ENCODE peak calls at places on chromosomes 4 and X, in nine cellular contexts. C is IMR-90, V is HFF-Myc, M is heart right ventricle, U is lower lobe of right lung, X is ovary, J is progenitor cell of endocrine pancreas, G is kidney, O is A549. Y is an unnamed sample.

GRCh38 chr4:1600211-1600780 is 83.8 kb downstream of the FAM53A start:
- DNase-seq in C (no peak), V (no peak), M (peak), U (peak), X (no peak), J (no peak), G (peak), O (no peak), Y (no peak)

GRCh38 chrX:109841869-109842579 is 109.0 kb upstream of the ACSL4 start:
- DNase-seq in C (peak), V (no peak), M (no peak), U (no peak), X (no peak), J (no peak), G (no peak), O (no peak), Y (no peak)

GRCh38 chr4:6568689-6569332 is 6.2 kb upstream of the MAN2B2 start:
- DNase-seq in C (peak), V (no peak), M (no peak), U (no peak), X (no peak), J (no peak), G (no peak), O (peak), Y (no peak)

GRCh38 chrX:53280703-53281320 is 572 bp downstream of the IQSEC2 start:
- DNase-seq in C (peak), V (no peak), M (peak), U (no peak), X (peak), J (no peak), G (peak), O (no peak), Y (no peak)

GRCh38 chr4:189087981-189088380 is 852.7 kb upstream of the FRG1 start:
- DNase-seq in C (no peak), V (no peak), M (no peak), U (no peak), X (no peak), J (no peak), G (no peak), O (no peak), Y (no peak)

GRCh38 chr4:57018930-57019329 is 40.2 kb downstream of the POLR2B start:
- DNase-seq in C (peak), V (no peak), M (no peak), U (no peak), X (no peak), J (no peak), G (no peak), O (no peak), Y (no peak)

GRCh38 chrX:23993012-23993633 is 33.9 kb downstream of the KLHL15 start:
- DNase-seq in C (peak), V (no peak), M (no peak), U (no peak), X (no peak), J (no peak), G (no peak), O (no peak), Y (no peak)

GRCh38 chr4:158566860-158567259 is 45.2 kb downstream of the RXFP1 start:
- DNase-seq in C (no peak), V (no peak), M (no peak), U (no peak), X (no peak), J (no peak), G (peak), O (no peak), Y (no peak)

GRCh38 chr4:173288698-173289350 is 45.3 kb downstream of the HMGB2 start:
- DNase-seq in C (no peak), V (no peak), M (no peak), U (no peak), X (no peak), J (no peak), G (no peak), O (no peak), Y (no peak)

GRCh38 chr4:8647094-8647570 is 54.6 kb downstream of the CPZ start:
- DNase-seq in C (no peak), V (no peak), M (no peak), U (no peak), X (peak), J (no peak), G (no peak), O (no peak), Y (no peak)

GRCh38 chr4:178937130-178937529 is 1494.9 kb upstream of the AGA start:
- DNase-seq in C (no peak), V (no peak), M (no peak), U (no peak), X (no peak), J (no peak), G (no peak), O (no peak), Y (no peak)

GRCh38 chrX:41887691-41888090 is 35.7 kb downstream of the CASK start:
- DNase-seq in C (no peak), V (no peak), M (no peak), U (no peak), X (no peak), J (no peak), G (no peak), O (no peak), Y (no peak)

GRCh38 chrX:3811331-3812311 is 98.2 kb upstream of the PRKX start:
- DNase-seq in C (peak), V (no peak), M (no peak), U (no peak), X (peak), J (no peak), G (no peak), O (peak), Y (no peak)

GRCh38 chr4:76585897-76586360 is 150.9 kb downstream of the SHROOM3 start:
- DNase-seq in C (no peak), V (no peak), M (peak), U (peak), X (no peak), J (peak), G (peak), O (peak), Y (peak)

GRCh38 chr4:10879411-10880110 is 195.0 kb upstream of the CLNK start:
- DNase-seq in C (peak), V (no peak), M (no peak), U (no peak), X (no peak), J (no peak), G (no peak), O (no peak), Y (no peak)

GRCh38 chrX:150282953-150283352 is 80.2 kb upstream of the MAMLD1 start:
- DNase-seq in C (no peak), V (no peak), M (no peak), U (no peak), X (no peak), J (no peak), G (no peak), O (no peak), Y (no peak)

GRCh38 chrX:72715546-72715945 is 1.4 kb upstream of the PHKA1 start:
- DNase-seq in C (no peak), V (no peak), M (no peak), U (no peak), X (no peak), J (no peak), G (no peak), O (no peak), Y (no peak)

GRCh38 chr4:116899536-116899935 is 185.8 kb downstream of the TRAM1L1 start:
- DNase-seq in C (no peak), V (no peak), M (no peak), U (no peak), X (no peak), J (no peak), G (no peak), O (no peak), Y (no peak)

GRCh38 chr4:100707786-100708185 is 190.0 kb upstream of the EMCN start:
- DNase-seq in C (no peak), V (no peak), M (no peak), U (no peak), X (no peak), J (no peak), G (no peak), O (no peak), Y (no peak)

GRCh38 chr4:1033840-1034551 is 22.6 kb downstream of the FGFRL1 start:
- DNase-seq in C (peak), V (no peak), M (peak), U (no peak), X (peak), J (no peak), G (no peak), O (no peak), Y (no peak)

GRCh38 chrX:101160001-101160400 is 59.6 kb upstream of the DRP2 start:
- DNase-seq in C (no peak), V (no peak), M (no peak), U (no peak), X (no peak), J (no peak), G (no peak), O (no peak), Y (no peak)

GRCh38 chr4:111362891-111363290 is 740.0 kb upstream of the PITX2 start:
- DNase-seq in C (peak), V (no peak), M (no peak), U (no peak), X (no peak), J (no peak), G (no peak), O (no peak), Y (no peak)

GRCh38 chr4:128191115-128191897 is 96.3 kb downstream of the PGRMC2 start:
- DNase-seq in C (peak), V (peak), M (peak), U (peak), X (peak), J (peak), G (no peak), O (peak), Y (peak)

GRCh38 chr4:4358093-4358840 is 28.6 kb upstream of the NSG1 start:
- DNase-seq in C (no peak), V (no peak), M (no peak), U (no peak), X (no peak), J (no peak), G (no peak), O (no peak), Y (no peak)

GRCh38 chrX:112832481-112833095 is 8.0 kb downstream of the AMOT start:
- DNase-seq in C (peak), V (no peak), M (no peak), U (peak), X (no peak), J (no peak), G (peak), O (no peak), Y (no peak)

GRCh38 chrX:152819732-152820131 is 10.8 kb downstream of the CETN2 start:
- DNase-seq in C (peak), V (no peak), M (no peak), U (no peak), X (no peak), J (no peak), G (no peak), O (no peak), Y (no peak)

GRCh38 chr4:185068837-185069236 is 50.5 kb downstream of the HELT start:
- DNase-seq in C (no peak), V (no peak), M (no peak), U (no peak), X (no peak), J (no peak), G (no peak), O (no peak), Y (no peak)

GRCh38 chr4:71406459-71406963 is 67.7 kb downstream of the SLC4A4 start:
- DNase-seq in C (peak), V (no peak), M (no peak), U (no peak), X (no peak), J (no peak), G (no peak), O (no peak), Y (no peak)

GRCh38 chrX:44915361-44915868 is 42.4 kb downstream of the KDM6A start:
- DNase-seq in C (peak), V (no peak), M (no peak), U (no peak), X (no peak), J (no peak), G (no peak), O (no peak), Y (no peak)

GRCh38 chr4:84920591-84920990 is 45.9 kb downstream of the WDFY3 start:
- DNase-seq in C (peak), V (no peak), M (no peak), U (no peak), X (no peak), J (no peak), G (no peak), O (no peak), Y (no peak)

GRCh38 chr4:173076903-173077629 is 91.5 kb upstream of the GALNT7 start:
- DNase-seq in C (peak), V (no peak), M (no peak), U (no peak), X (no peak), J (no peak), G (no peak), O (no peak), Y (no peak)

GRCh38 chr4:107824367-107825071 is at the start of gene SGMS2:
- DNase-seq in C (peak), V (no peak), M (peak), U (peak), X (peak), J (peak), G (peak), O (peak), Y (peak)

GRCh38 chr4:80006935-80007744 is 65.9 kb downstream of the ANTXR2 start:
- DNase-seq in C (peak), V (no peak), M (no peak), U (no peak), X (no peak), J (no peak), G (no peak), O (no peak), Y (no peak)

GRCh38 chrX:114095789-114096188 is 488.1 kb upstream of the HTR2C start:
- DNase-seq in C (no peak), V (no peak), M (no peak), U (no peak), X (no peak), J (no peak), G (no peak), O (no peak), Y (no peak)

GRCh38 chr4:1485280-1485679 is 79.0 kb upstream of the NKX1-1 start:
- DNase-seq in C (no peak), V (no peak), M (no peak), U (no peak), X (no peak), J (no peak), G (no peak), O (no peak), Y (no peak)

GRCh38 chrX:135086197-135086854 is 34.0 kb downstream of the ETDB start:
- DNase-seq in C (peak), V (no peak), M (no peak), U (no peak), X (no peak), J (no peak), G (no peak), O (peak), Y (no peak)

GRCh38 chr4:177573487-177573886 is 131.2 kb upstream of the AGA start:
- DNase-seq in C (peak), V (peak), M (no peak), U (no peak), X (no peak), J (no peak), G (no peak), O (peak), Y (no peak)

GRCh38 chr4:8135666-8136065 is 22.9 kb downstream of the ABLIM2 start:
- DNase-seq in C (no peak), V (no peak), M (peak), U (no peak), X (no peak), J (no peak), G (no peak), O (no peak), Y (no peak)

GRCh38 chr4:183875251-183875825 is 29.8 kb upstream of the STOX2 start:
- DNase-seq in C (no peak), V (no peak), M (no peak), U (no peak), X (no peak), J (no peak), G (no peak), O (no peak), Y (no peak)

GRCh38 chrX:12946838-12947544 is 27.9 kb upstream of the TMSB4X start:
- DNase-seq in C (peak), V (no peak), M (no peak), U (no peak), X (peak), J (peak), G (no peak), O (peak), Y (peak)
- TF ChIP-seq CTCF in C (peak), V (peak), M (peak), U (peak), X (peak), J (peak), G (peak), O (peak), Y (peak)

DNA sequence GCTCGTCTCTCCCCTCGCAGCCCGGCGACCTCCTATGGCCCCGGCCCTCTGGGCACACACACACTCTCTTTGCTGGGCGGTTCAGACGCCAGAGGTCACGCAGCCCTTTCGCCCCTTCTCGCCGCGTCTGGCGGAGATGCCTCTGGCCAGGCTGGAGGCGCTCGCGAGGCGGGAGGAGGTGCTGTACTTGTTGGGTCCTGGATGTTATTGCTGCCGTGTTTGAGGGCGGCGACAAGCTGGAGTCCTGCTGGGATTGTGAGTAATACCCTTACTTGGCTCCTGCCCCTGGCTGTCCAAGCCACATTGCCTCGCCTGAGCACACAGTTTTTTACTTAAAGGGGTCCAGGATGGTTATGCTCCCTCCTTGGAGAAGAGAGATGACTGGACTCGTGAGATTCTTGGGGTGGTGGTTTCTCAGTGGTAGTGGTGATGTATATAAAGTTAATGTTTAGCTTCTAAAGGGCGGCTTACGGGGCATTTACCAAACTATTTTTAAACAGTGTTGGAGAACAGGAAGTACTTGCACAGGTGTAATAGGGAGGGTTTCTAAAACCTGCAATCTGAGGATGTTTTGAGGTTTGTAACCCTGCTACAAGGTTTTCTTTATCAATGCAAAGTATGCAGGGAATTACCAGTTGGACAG is 572 bp downstream of the USP53 start:
- DNase-seq in C (peak), V (peak), M (peak), U (peak), X (peak), J (peak), G (peak), O (peak), Y (peak)
- TF ChIP-seq CTCF in C (peak), V (peak), M (peak), U (peak), X (no peak), J (peak), G (peak), O (no peak), Y (no peak)

GRCh38 chr4:53709693-53710092 is 118.4 kb upstream of the LNX1 start:
- DNase-seq in C (no peak), V (no peak), M (no peak), U (no peak), X (no peak), J (no peak), G (no peak), O (no peak), Y (no peak)
- TF ChIP-seq CTCF in C (peak), V (no peak), M (no peak), U (no peak), X (no peak), J (peak), G (no peak), O (no peak), Y (no peak)

GRCh38 chr4:43014266-43014665 is 121.8 kb downstream of the GRXCR1 start:
- DNase-seq in C (no peak), V (no peak), M (no peak), U (no peak), X (no peak), J (no peak), G (no peak), O (no peak), Y (no peak)
- TF ChIP-seq CTCF in C (no peak), V (no peak), M (no peak), U (no peak), X (no peak), J (no peak), G (no peak), O (no peak), Y (no peak)

GRCh38 chr4:82852751-82853053 is 38.3 kb downstream of the SEC31A start:
- DNase-seq in C (no peak), V (no peak), M (no peak), U (no peak), X (no peak), J (no peak), G (no peak), O (peak), Y (no peak)

GRCh38 chr4:82851318-82851717 is 39.6 kb downstream of the SEC31A start:
- DNase-seq in C (no peak), V (no peak), M (no peak), U (no peak), X (no peak), J (no peak), G (no peak), O (no peak), Y (no peak)

GRCh38 chr4:82850684-82851083 is 40.3 kb downstream of the SEC31A start:
- DNase-seq in C (no peak), V (no peak), M (no peak), U (no peak), X (no peak), J (no peak), G (no peak), O (no peak), Y (no peak)

GRCh38 chr4:82848706-82849105 is 42.2 kb downstream of the SEC31A start:
- DNase-seq in C (no peak), V (no peak), M (no peak), U (no peak), X (no peak), J (no peak), G (no peak), O (no peak), Y (no peak)

DNA sequence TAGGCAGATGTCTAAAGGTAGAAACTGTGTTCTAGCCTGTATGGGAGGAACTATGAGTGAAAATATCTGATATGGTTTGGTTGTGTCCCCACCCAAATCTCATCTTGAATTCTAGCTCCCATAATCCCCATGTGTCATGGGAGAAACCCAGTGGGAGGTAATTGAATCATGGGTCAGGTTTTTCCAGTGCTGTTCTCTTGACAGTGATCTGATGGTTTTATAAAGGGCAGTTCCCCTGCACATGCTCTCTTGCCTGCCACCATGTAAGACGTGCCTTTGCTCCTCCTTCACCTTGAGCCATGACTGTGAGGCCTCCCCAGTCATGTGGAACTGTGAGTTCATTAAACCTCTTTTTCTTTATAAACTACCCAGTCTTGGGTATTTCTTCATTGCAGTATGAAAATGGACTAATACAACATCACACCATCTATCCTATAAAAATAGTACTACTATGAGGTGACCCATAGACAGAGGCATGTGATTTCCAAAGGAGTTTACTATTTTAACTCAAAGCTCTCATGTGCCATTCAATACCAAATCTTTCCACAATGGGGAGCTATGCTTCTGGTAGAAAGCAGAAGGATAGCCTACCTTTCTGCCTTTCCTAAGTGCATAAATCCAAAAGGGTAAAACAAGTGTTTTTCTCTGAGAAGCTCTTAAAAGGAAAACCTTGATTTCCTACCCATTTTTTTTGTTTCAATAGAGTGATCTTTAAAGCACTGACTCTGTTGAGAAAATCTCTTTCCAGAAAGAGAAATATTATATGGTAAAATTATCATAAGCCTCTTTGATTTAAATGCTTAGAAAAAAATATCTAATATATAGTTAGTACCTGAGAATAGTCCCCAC is 38.8 kb downstream of the SEC31A start:
- DNase-seq in C (peak), V (no peak), M (no peak), U (no peak), X (no peak), J (no peak), G (no peak), O (peak), Y (no peak)
- TF ChIP-seq CTCF in C (peak), V (peak), M (peak), U (peak), X (no peak), J (peak), G (peak), O (peak), Y (peak)

Y was measured in neural crest cell.